ENCODE peak calls at places on chromosomes 11 and 22, in eight cellular contexts. One of them, this sample, is unnamed.

GRCh38 chr11:70826541-70826943 is 425.8 kb downstream of the SHANK2 start:
- DNase-seq in M059J: no peak
- DNase-seq in GM23338: peak
- DNase-seq in pulmonary artery endothelial cell: no peak
- DNase-seq in DMS153: peak
- DNase-seq in stimulated activated CD4-positive, alpha-beta T cell treated with anti-CD3 and anti-CD28 coated beads, Interleukin-2, amount 100 ng/mL, for 48 hours: no peak
- DNase-seq in BE2C: peak
- DNase-seq in endothelial cell: peak
- DNase-seq in this sample: peak

GRCh38 chr11:57667065-57667714 is 724 bp upstream of the ZDHHC5 start:
- DNase-seq in M059J: peak
- DNase-seq in GM23338: peak
- DNase-seq in pulmonary artery endothelial cell: peak
- DNase-seq in DMS153: peak
- DNase-seq in stimulated activated CD4-positive, alpha-beta T cell treated with anti-CD3 and anti-CD28 coated beads, Interleukin-2, amount 100 ng/mL, for 48 hours: peak
- DNase-seq in BE2C: peak
- DNase-seq in endothelial cell: peak
- DNase-seq in this sample: peak

GRCh38 chr11:105000797-105001196 is 22.2 kb downstream of the CASP5 start:
- DNase-seq in M059J: no peak
- DNase-seq in GM23338: peak
- DNase-seq in pulmonary artery endothelial cell: no peak
- DNase-seq in DMS153: no peak
- DNase-seq in stimulated activated CD4-positive, alpha-beta T cell treated with anti-CD3 and anti-CD28 coated beads, Interleukin-2, amount 100 ng/mL, for 48 hours: peak
- DNase-seq in BE2C: no peak
- DNase-seq in endothelial cell: peak
- DNase-seq in this sample: no peak

GRCh38 chr22:31972180-31972579 is 27.8 kb downstream of the YWHAH start:
- DNase-seq in M059J: no peak
- DNase-seq in GM23338: no peak
- DNase-seq in pulmonary artery endothelial cell: no peak
- DNase-seq in DMS153: no peak
- DNase-seq in stimulated activated CD4-positive, alpha-beta T cell treated with anti-CD3 and anti-CD28 coated beads, Interleukin-2, amount 100 ng/mL, for 48 hours: no peak
- DNase-seq in BE2C: no peak
- DNase-seq in endothelial cell: no peak
- DNase-seq in this sample: no peak

GRCh38 chr11:101030692-101031091 is 98.9 kb downstream of the PGR start:
- DNase-seq in M059J: no peak
- DNase-seq in GM23338: no peak
- DNase-seq in pulmonary artery endothelial cell: no peak
- DNase-seq in DMS153: no peak
- DNase-seq in stimulated activated CD4-positive, alpha-beta T cell treated with anti-CD3 and anti-CD28 coated beads, Interleukin-2, amount 100 ng/mL, for 48 hours: no peak
- DNase-seq in BE2C: no peak
- DNase-seq in endothelial cell: no peak
- DNase-seq in this sample: no peak

GRCh38 chr11:66674964-66675602 is 2.6 kb downstream of the RBM4B start:
- DNase-seq in M059J: no peak
- DNase-seq in GM23338: no peak
- DNase-seq in pulmonary artery endothelial cell: no peak
- DNase-seq in DMS153: no peak
- DNase-seq in stimulated activated CD4-positive, alpha-beta T cell treated with anti-CD3 and anti-CD28 coated beads, Interleukin-2, amount 100 ng/mL, for 48 hours: no peak
- DNase-seq in BE2C: no peak
- DNase-seq in endothelial cell: no peak
- DNase-seq in this sample: no peak

GRCh38 chr22:19765477-19766234 is 5.1 kb downstream of the TBX1 start:
- DNase-seq in M059J: no peak
- DNase-seq in GM23338: peak
- DNase-seq in pulmonary artery endothelial cell: no peak
- DNase-seq in DMS153: no peak
- DNase-seq in stimulated activated CD4-positive, alpha-beta T cell treated with anti-CD3 and anti-CD28 coated beads, Interleukin-2, amount 100 ng/mL, for 48 hours: no peak
- DNase-seq in BE2C: no peak
- DNase-seq in endothelial cell: no peak
- DNase-seq in this sample: no peak

GRCh38 chr22:27651486-27651885 is 150.1 kb downstream of the MN1 start:
- DNase-seq in M059J: no peak
- DNase-seq in GM23338: no peak
- DNase-seq in pulmonary artery endothelial cell: no peak
- DNase-seq in DMS153: no peak
- DNase-seq in stimulated activated CD4-positive, alpha-beta T cell treated with anti-CD3 and anti-CD28 coated beads, Interleukin-2, amount 100 ng/mL, for 48 hours: no peak
- DNase-seq in BE2C: no peak
- DNase-seq in endothelial cell: no peak
- DNase-seq in this sample: no peak

GRCh38 chr11:10303558-10304363 is 1.1 kb upstream of the ADM start:
- DNase-seq in M059J: peak
- DNase-seq in GM23338: peak
- DNase-seq in pulmonary artery endothelial cell: no peak
- DNase-seq in DMS153: peak
- DNase-seq in stimulated activated CD4-positive, alpha-beta T cell treated with anti-CD3 and anti-CD28 coated beads, Interleukin-2, amount 100 ng/mL, for 48 hours: no peak
- DNase-seq in BE2C: no peak
- DNase-seq in endothelial cell: peak
- DNase-seq in this sample: peak

GRCh38 chr11:5234390-5234834 is at the start of gene HBD:
- DNase-seq in M059J: peak
- DNase-seq in GM23338: no peak
- DNase-seq in pulmonary artery endothelial cell: no peak
- DNase-seq in DMS153: no peak
- DNase-seq in stimulated activated CD4-positive, alpha-beta T cell treated with anti-CD3 and anti-CD28 coated beads, Interleukin-2, amount 100 ng/mL, for 48 hours: no peak
- DNase-seq in BE2C: no peak
- DNase-seq in endothelial cell: no peak
- DNase-seq in this sample: no peak

GRCh38 chr11:36098046-36098445 is 154.2 kb downstream of the LDLRAD3 start:
- DNase-seq in M059J: no peak
- DNase-seq in GM23338: no peak
- DNase-seq in pulmonary artery endothelial cell: no peak
- DNase-seq in DMS153: no peak
- DNase-seq in stimulated activated CD4-positive, alpha-beta T cell treated with anti-CD3 and anti-CD28 coated beads, Interleukin-2, amount 100 ng/mL, for 48 hours: no peak
- DNase-seq in BE2C: peak
- DNase-seq in endothelial cell: no peak
- DNase-seq in this sample: no peak

GRCh38 chr11:69808708-69809107 is 10.5 kb downstream of the FGF3 start:
- DNase-seq in M059J: peak
- DNase-seq in GM23338: peak
- DNase-seq in pulmonary artery endothelial cell: no peak
- DNase-seq in DMS153: no peak
- DNase-seq in stimulated activated CD4-positive, alpha-beta T cell treated with anti-CD3 and anti-CD28 coated beads, Interleukin-2, amount 100 ng/mL, for 48 hours: no peak
- DNase-seq in BE2C: no peak
- DNase-seq in endothelial cell: no peak
- DNase-seq in this sample: peak

GRCh38 chr22:39237276-39238123 is 7.3 kb downstream of the PDGFB start:
- DNase-seq in M059J: no peak
- DNase-seq in GM23338: no peak
- DNase-seq in pulmonary artery endothelial cell: no peak
- DNase-seq in DMS153: peak
- DNase-seq in stimulated activated CD4-positive, alpha-beta T cell treated with anti-CD3 and anti-CD28 coated beads, Interleukin-2, amount 100 ng/mL, for 48 hours: no peak
- DNase-seq in BE2C: no peak
- DNase-seq in endothelial cell: no peak
- DNase-seq in this sample: peak

GRCh38 chr11:110984147-110984546 is 261.4 kb upstream of the POU2AF2 start:
- DNase-seq in M059J: peak
- DNase-seq in GM23338: no peak
- DNase-seq in pulmonary artery endothelial cell: no peak
- DNase-seq in DMS153: no peak
- DNase-seq in stimulated activated CD4-positive, alpha-beta T cell treated with anti-CD3 and anti-CD28 coated beads, Interleukin-2, amount 100 ng/mL, for 48 hours: no peak
- DNase-seq in BE2C: no peak
- DNase-seq in endothelial cell: no peak
- DNase-seq in this sample: peak

GRCh38 chr11:3043315-3043871 is 13.8 kb downstream of the CARS1 start:
- DNase-seq in M059J: peak
- DNase-seq in GM23338: no peak
- DNase-seq in pulmonary artery endothelial cell: no peak
- DNase-seq in DMS153: no peak
- DNase-seq in stimulated activated CD4-positive, alpha-beta T cell treated with anti-CD3 and anti-CD28 coated beads, Interleukin-2, amount 100 ng/mL, for 48 hours: no peak
- DNase-seq in BE2C: no peak
- DNase-seq in endothelial cell: no peak
- DNase-seq in this sample: peak

GRCh38 chr11:124109377-124109776 is 5.9 kb upstream of the VWA5A start:
- DNase-seq in M059J: no peak
- DNase-seq in GM23338: no peak
- DNase-seq in pulmonary artery endothelial cell: no peak
- DNase-seq in DMS153: no peak
- DNase-seq in stimulated activated CD4-positive, alpha-beta T cell treated with anti-CD3 and anti-CD28 coated beads, Interleukin-2, amount 100 ng/mL, for 48 hours: no peak
- DNase-seq in BE2C: no peak
- DNase-seq in endothelial cell: no peak
- DNase-seq in this sample: no peak

GRCh38 chr11:3894128-3894731 is 38.8 kb downstream of the STIM1 start:
- DNase-seq in M059J: peak
- DNase-seq in GM23338: no peak
- DNase-seq in pulmonary artery endothelial cell: no peak
- DNase-seq in DMS153: no peak
- DNase-seq in stimulated activated CD4-positive, alpha-beta T cell treated with anti-CD3 and anti-CD28 coated beads, Interleukin-2, amount 100 ng/mL, for 48 hours: no peak
- DNase-seq in BE2C: no peak
- DNase-seq in endothelial cell: no peak
- DNase-seq in this sample: no peak

GRCh38 chr11:85823816-85824215 is 12.9 kb upstream of the SYTL2 start:
- DNase-seq in M059J: peak
- DNase-seq in GM23338: no peak
- DNase-seq in pulmonary artery endothelial cell: no peak
- DNase-seq in DMS153: no peak
- DNase-seq in stimulated activated CD4-positive, alpha-beta T cell treated with anti-CD3 and anti-CD28 coated beads, Interleukin-2, amount 100 ng/mL, for 48 hours: no peak
- DNase-seq in BE2C: no peak
- DNase-seq in endothelial cell: no peak
- DNase-seq in this sample: no peak

GRCh38 chr11:130457909-130458729 is 9.7 kb downstream of the ADAMTS15 start:
- DNase-seq in M059J: no peak
- DNase-seq in GM23338: no peak
- DNase-seq in pulmonary artery endothelial cell: no peak
- DNase-seq in DMS153: no peak
- DNase-seq in stimulated activated CD4-positive, alpha-beta T cell treated with anti-CD3 and anti-CD28 coated beads, Interleukin-2, amount 100 ng/mL, for 48 hours: no peak
- DNase-seq in BE2C: no peak
- DNase-seq in endothelial cell: no peak
- DNase-seq in this sample: no peak

GRCh38 chr11:27353593-27354358 is 9.2 kb downstream of the CCDC34 start:
- DNase-seq in M059J: no peak
- DNase-seq in GM23338: no peak
- DNase-seq in pulmonary artery endothelial cell: no peak
- DNase-seq in DMS153: no peak
- DNase-seq in stimulated activated CD4-positive, alpha-beta T cell treated with anti-CD3 and anti-CD28 coated beads, Interleukin-2, amount 100 ng/mL, for 48 hours: no peak
- DNase-seq in BE2C: no peak
- DNase-seq in endothelial cell: no peak
- DNase-seq in this sample: no peak

GRCh38 chr22:44172370-44173108 is 8.2 kb upstream of the PARVG start:
- DNase-seq in M059J: no peak
- DNase-seq in GM23338: peak
- DNase-seq in pulmonary artery endothelial cell: no peak
- DNase-seq in DMS153: peak
- DNase-seq in stimulated activated CD4-positive, alpha-beta T cell treated with anti-CD3 and anti-CD28 coated beads, Interleukin-2, amount 100 ng/mL, for 48 hours: no peak
- DNase-seq in BE2C: no peak
- DNase-seq in endothelial cell: no peak
- DNase-seq in this sample: no peak

GRCh38 chr11:82872377-82873150 is 27.7 kb downstream of the PRCP start:
- DNase-seq in M059J: no peak
- DNase-seq in GM23338: no peak
- DNase-seq in pulmonary artery endothelial cell: no peak
- DNase-seq in DMS153: no peak
- DNase-seq in stimulated activated CD4-positive, alpha-beta T cell treated with anti-CD3 and anti-CD28 coated beads, Interleukin-2, amount 100 ng/mL, for 48 hours: no peak
- DNase-seq in BE2C: no peak
- DNase-seq in endothelial cell: no peak
- DNase-seq in this sample: no peak

GRCh38 chr11:76783901-76784813 is 1.0 kb downstream of the TSKU start:
- DNase-seq in M059J: peak
- DNase-seq in GM23338: peak
- DNase-seq in pulmonary artery endothelial cell: peak
- DNase-seq in DMS153: no peak
- DNase-seq in stimulated activated CD4-positive, alpha-beta T cell treated with anti-CD3 and anti-CD28 coated beads, Interleukin-2, amount 100 ng/mL, for 48 hours: no peak
- DNase-seq in BE2C: peak
- DNase-seq in endothelial cell: peak
- DNase-seq in this sample: peak

GRCh38 chr11:79059171-79059570 is 381.7 kb downstream of the TENM4 start:
- DNase-seq in M059J: peak
- DNase-seq in GM23338: no peak
- DNase-seq in pulmonary artery endothelial cell: no peak
- DNase-seq in DMS153: no peak
- DNase-seq in stimulated activated CD4-positive, alpha-beta T cell treated with anti-CD3 and anti-CD28 coated beads, Interleukin-2, amount 100 ng/mL, for 48 hours: no peak
- DNase-seq in BE2C: no peak
- DNase-seq in endothelial cell: no peak
- DNase-seq in this sample: no peak

GRCh38 chr11:115958089-115959000 is 454.1 kb upstream of the CADM1 start:
- DNase-seq in M059J: no peak
- DNase-seq in GM23338: peak
- DNase-seq in pulmonary artery endothelial cell: no peak
- DNase-seq in DMS153: peak
- DNase-seq in stimulated activated CD4-positive, alpha-beta T cell treated with anti-CD3 and anti-CD28 coated beads, Interleukin-2, amount 100 ng/mL, for 48 hours: no peak
- DNase-seq in BE2C: no peak
- DNase-seq in endothelial cell: no peak
- DNase-seq in this sample: no peak

GRCh38 chr11:68843703-68844312 is 2.1 kb upstream of the CPT1A start:
- DNase-seq in M059J: peak
- DNase-seq in GM23338: peak
- DNase-seq in pulmonary artery endothelial cell: no peak
- DNase-seq in DMS153: peak
- DNase-seq in stimulated activated CD4-positive, alpha-beta T cell treated with anti-CD3 and anti-CD28 coated beads, Interleukin-2, amount 100 ng/mL, for 48 hours: peak
- DNase-seq in BE2C: no peak
- DNase-seq in endothelial cell: peak
- DNase-seq in this sample: peak

GRCh38 chr11:538431-539051 is 1.2 kb downstream of the LRRC56 start:
- DNase-seq in M059J: no peak
- DNase-seq in GM23338: no peak
- DNase-seq in pulmonary artery endothelial cell: no peak
- DNase-seq in DMS153: no peak
- DNase-seq in stimulated activated CD4-positive, alpha-beta T cell treated with anti-CD3 and anti-CD28 coated beads, Interleukin-2, amount 100 ng/mL, for 48 hours: no peak
- DNase-seq in BE2C: no peak
- DNase-seq in endothelial cell: no peak
- DNase-seq in this sample: no peak

GRCh38 chr22:31750365-31751284 is 693 bp upstream of the PRR14L start:
- DNase-seq in M059J: no peak
- DNase-seq in GM23338: no peak
- DNase-seq in pulmonary artery endothelial cell: no peak
- DNase-seq in DMS153: no peak
- DNase-seq in stimulated activated CD4-positive, alpha-beta T cell treated with anti-CD3 and anti-CD28 coated beads, Interleukin-2, amount 100 ng/mL, for 48 hours: no peak
- DNase-seq in BE2C: no peak
- DNase-seq in endothelial cell: no peak
- DNase-seq in this sample: no peak

GRCh38 chr11:134701564-134702165 is 289.6 kb upstream of the B3GAT1 start:
- DNase-seq in M059J: no peak
- DNase-seq in GM23338: no peak
- DNase-seq in pulmonary artery endothelial cell: no peak
- DNase-seq in DMS153: no peak
- DNase-seq in stimulated activated CD4-positive, alpha-beta T cell treated with anti-CD3 and anti-CD28 coated beads, Interleukin-2, amount 100 ng/mL, for 48 hours: no peak
- DNase-seq in BE2C: no peak
- DNase-seq in endothelial cell: no peak
- DNase-seq in this sample: no peak

GRCh38 chr11:4025957-4026324 is 68.7 kb upstream of the RRM1 start:
- DNase-seq in M059J: peak
- DNase-seq in GM23338: no peak
- DNase-seq in pulmonary artery endothelial cell: peak
- DNase-seq in DMS153: no peak
- DNase-seq in stimulated activated CD4-positive, alpha-beta T cell treated with anti-CD3 and anti-CD28 coated beads, Interleukin-2, amount 100 ng/mL, for 48 hours: no peak
- DNase-seq in BE2C: peak
- DNase-seq in endothelial cell: no peak
- DNase-seq in this sample: peak

GRCh38 chr22:30178180-30179126 is 68.1 kb downstream of the LIF start:
- DNase-seq in M059J: no peak
- DNase-seq in GM23338: no peak
- DNase-seq in pulmonary artery endothelial cell: no peak
- DNase-seq in DMS153: no peak
- DNase-seq in stimulated activated CD4-positive, alpha-beta T cell treated with anti-CD3 and anti-CD28 coated beads, Interleukin-2, amount 100 ng/mL, for 48 hours: peak
- DNase-seq in BE2C: no peak
- DNase-seq in endothelial cell: no peak
- DNase-seq in this sample: peak